ENCODE peak calls at places on chromosomes 13 and 19, in ten cellular contexts. W, S, P, N, X, Q, I, K, O and T are unnamed samples.

GRCh38 chr19:11378319-11379189 is 4.1 kb downstream of the SWSAP1 start:
- DNase-seq in Q (no peak), S (no peak), K (peak), P (peak), N (peak), O (peak), I (peak), X (peak), W (peak), T (peak)

GRCh38 chr13:112042496-112042895 is 24.5 kb upstream of the SOX1 start:
- DNase-seq in K (no peak), N (no peak), W (peak), Q (no peak), I (no peak), O (no peak), S (no peak), X (no peak), P (no peak), T (peak)

GRCh38 chr19:38561053-38561606 is 56.6 kb downstream of the MAP4K1 start:
- DNase-seq in P (peak), O (no peak), X (no peak), W (no peak), N (no peak), Q (no peak), S (no peak), I (no peak), K (no peak), T (no peak)

GRCh38 chr13:102770435-102770834 is 3.2 kb downstream of the TEX30 start:
- DNase-seq in X (no peak), W (no peak), N (no peak), I (no peak), K (no peak), O (no peak), Q (no peak), S (no peak), P (no peak), T (no peak)

GRCh38 chr19:17835182-17836006 is 12.4 kb downstream of the JAK3 start:
- DNase-seq in N (no peak), I (no peak), K (no peak), S (no peak), P (no peak), Q (no peak), W (no peak), O (no peak), X (no peak), T (peak)

GRCh38 chr13:35514801-35515502 is 38.5 kb upstream of the MAB21L1 start:
- DNase-seq in N (no peak), Q (no peak), S (no peak), K (peak), O (no peak), W (no peak), P (no peak), X (no peak), I (no peak), T (no peak)

GRCh38 chr13:112790735-112791641 is 101.2 kb downstream of the ATP11A start:
- DNase-seq in O (no peak), Q (no peak), X (no peak), I (no peak), S (no peak), W (no peak), N (peak), P (peak), K (no peak), T (no peak)

GRCh38 chr13:59750860-59751259 is 412.9 kb downstream of the DIAPH3 start:
- DNase-seq in N (peak), I (no peak), K (peak), Q (no peak), P (peak), W (peak), O (no peak), S (no peak), X (no peak), T (no peak)

GRCh38 chr19:20039203-20039723 is at the start of gene ZNF682:
- DNase-seq in P (peak), S (peak), X (peak), W (peak), O (peak), N (peak), Q (peak), I (peak), K (no peak), T (peak)

GRCh38 chr13:28754698-28755545 is 36.2 kb upstream of the SLC46A3 start:
- DNase-seq in N (peak), O (peak), P (peak), K (no peak), S (no peak), Q (no peak), I (peak), X (no peak), W (peak), T (peak)

GRCh38 chr13:27211771-27212364 is 39.5 kb upstream of the RPL21 start:
- DNase-seq in X (no peak), N (peak), Q (no peak), P (no peak), W (no peak), I (no peak), K (no peak), S (no peak), O (no peak), T (no peak)

GRCh38 chr13:35518337-35518736 is 41.8 kb upstream of the MAB21L1 start:
- DNase-seq in W (no peak), Q (no peak), P (no peak), X (no peak), O (no peak), S (no peak), K (no peak), N (no peak), I (no peak), T (no peak)

GRCh38 chr13:75364131-75364713 is 117.7 kb downstream of the TBC1D4 start:
- DNase-seq in W (no peak), P (no peak), O (no peak), Q (no peak), I (no peak), K (no peak), N (peak), X (no peak), S (no peak), T (no peak)

GRCh38 chr19:12847159-12848139 is 9.1 kb downstream of the MAST1 start:
- DNase-seq in P (peak), W (peak), Q (no peak), K (peak), N (peak), S (peak), O (peak), X (peak), I (peak), T (peak)

GRCh38 chr13:40074338-40074737 is 418.9 kb downstream of the COG6 start:
- DNase-seq in W (no peak), P (no peak), I (no peak), O (no peak), K (no peak), S (no peak), Q (no peak), X (no peak), N (no peak), T (no peak)

GRCh38 chr13:104296301-104296700 is 1230.1 kb upstream of the SLC10A2 start:
- DNase-seq in O (no peak), W (no peak), N (no peak), Q (no peak), S (no peak), P (no peak), I (no peak), X (no peak), K (no peak), T (no peak)

GRCh38 chr19:45340232-45340898 is at the start of gene KLC3:
- DNase-seq in Q (no peak), P (peak), N (no peak), I (no peak), S (no peak), O (peak), K (no peak), W (peak), X (no peak), T (no peak)

GRCh38 chr19:39246951-39247669 is 1.5 kb downstream of the IFNL4 start:
- DNase-seq in K (no peak), Q (no peak), P (peak), I (no peak), N (no peak), W (peak), X (no peak), O (peak), S (no peak), T (no peak)

GRCh38 chr13:112961457-112962369 is 7.3 kb upstream of the MCF2L start:
- DNase-seq in K (no peak), N (no peak), I (no peak), W (no peak), O (no peak), Q (no peak), S (peak), P (no peak), X (no peak), T (no peak)

GRCh38 chr19:50464348-50464747 is 12.0 kb upstream of the EMC10 start:
- DNase-seq in P (no peak), I (no peak), K (no peak), W (no peak), S (no peak), N (no peak), Q (no peak), X (no peak), O (no peak), T (no peak)

GRCh38 chr13:50128406-50129048 is 113.3 kb downstream of the KCNRG start:
- DNase-seq in P (peak), W (peak), S (no peak), X (peak), O (no peak), K (no peak), N (no peak), I (no peak), Q (no peak), T (no peak)

GRCh38 chr19:52542984-52543664 is 15.7 kb downstream of the ZNF808 start:
- DNase-seq in O (no peak), N (peak), W (no peak), S (no peak), X (peak), I (no peak), P (no peak), K (no peak), Q (peak), T (peak)

GRCh38 chr19:4868286-4868834 is 893 bp upstream of the PLIN3 start:
- DNase-seq in X (no peak), N (no peak), K (no peak), W (no peak), S (no peak), I (no peak), P (no peak), Q (no peak), O (no peak), T (no peak)

GRCh38 chr19:34481861-34482379 is 362 bp downstream of the WTIP start:
- DNase-seq in P (no peak), K (no peak), N (no peak), X (no peak), W (no peak), I (no peak), Q (no peak), S (no peak), O (no peak), T (no peak)

GRCh38 chr19:53900191-53900860 is 8.8 kb upstream of the CACNG7 start:
- DNase-seq in I (no peak), X (no peak), O (no peak), N (no peak), K (no peak), P (no peak), Q (no peak), W (no peak), S (no peak), T (no peak)

GRCh38 chr19:10815007-10815531 is 20.9 kb downstream of the TMED1 start:
- DNase-seq in X (no peak), S (no peak), P (no peak), I (no peak), W (no peak), O (no peak), N (no peak), Q (no peak), K (no peak), T (no peak)

GRCh38 chr13:51643882-51644281 is 59.6 kb downstream of the WDFY2 start:
- DNase-seq in I (no peak), W (no peak), P (no peak), O (no peak), N (peak), S (no peak), K (no peak), X (no peak), Q (no peak), T (peak)

GRCh38 chr13:109315481-109315880 is 470.9 kb downstream of the IRS2 start:
- DNase-seq in N (no peak), S (no peak), W (no peak), X (no peak), P (no peak), K (no peak), Q (no peak), O (no peak), I (no peak), T (no peak)

GRCh38 chr13:98977568-98978270 is at the start of gene DOCK9:
- DNase-seq in O (peak), S (peak), P (peak), X (no peak), W (peak), K (no peak), N (peak), Q (no peak), I (peak), T (no peak)

GRCh38 chr13:33612641-33613638 is 205.0 kb upstream of the RFC3 start:
- DNase-seq in N (no peak), X (peak), W (no peak), P (no peak), S (no peak), Q (no peak), K (no peak), I (no peak), O (no peak), T (no peak)

GRCh38 chr13:71417205-71417604 is 449.8 kb downstream of the DACH1 start:
- DNase-seq in P (no peak), W (no peak), N (peak), K (no peak), X (no peak), I (no peak), Q (no peak), O (no peak), S (no peak), T (no peak)

GRCh38 chr19:44552324-44552723 is 22.8 kb upstream of the CEACAM20 start:
- DNase-seq in Q (no peak), P (peak), X (peak), N (no peak), W (peak), O (peak), K (no peak), S (no peak), I (no peak), T (peak)

GRCh38 chr13:110716235-110716505 is 2.7 kb downstream of the ING1 start:
- DNase-seq in I (peak), P (no peak), K (no peak), S (no peak), N (no peak), W (no peak), O (peak), X (peak), Q (no peak), T (peak)

GRCh38 chr13:62643799-62644484 is 1228.3 kb upstream of the PCDH20 start:
- DNase-seq in S (no peak), Q (no peak), W (peak), N (no peak), I (no peak), K (no peak), P (no peak), O (no peak), X (peak), T (no peak)